ENCODE peak calls at places on chromosomes 12 and 14, in nine cellular contexts. H is NCI-H345; E is HEK293T; W is NCI-H524 treated with DMSO at 0.1 percent for 48 hours; Q is stomach; K is GM23248; S is stimulated activated CD4-positive, alpha-beta T cell treated with anti-CD3 and anti-CD28 coated beads, Interleukin-12 subunit alpha, Interleukin-12 subunit beta, amount 100 ng/mL, for 24 hours; N is stimulated activated CD8-positive, alpha-beta memory T cell treated with anti-CD3 and anti-CD28 coated beads, Interleukin-15, amount 100 ng/mL, for 48 hours; B is activated CD4-positive, alpha-beta memory T cell treated with anti-CD3 and anti-CD28 coated beads, Interleukin-2, amount 10 ng/mL, durations not matched to agents 7 days and 5 days. Y is an unnamed sample.

GRCh38 chr12:62605972-62606371 is 139.3 kb downstream of the MON2 start:
- DNase-seq in H (no peak), E (no peak), W (no peak), Q (no peak), K (peak), S (no peak), N (no peak), B (no peak), Y (no peak)

GRCh38 chr12:116533343-116534248 is 25.6 kb upstream of the MAP1LC3B2 start:
- DNase-seq in H (peak), E (peak), W (peak), Q (peak), K (peak), S (peak), N (peak), B (peak), Y (peak)

GRCh38 chr14:68649461-68650189 is 143.2 kb downstream of the ZFP36L1 start:
- DNase-seq in H (no peak), E (no peak), W (no peak), Q (no peak), K (peak), S (no peak), N (no peak), B (no peak), Y (no peak)

GRCh38 chr14:77647853-77648252 is 31.4 kb upstream of the SPTLC2 start:
- DNase-seq in H (no peak), E (no peak), W (no peak), Q (no peak), K (no peak), S (no peak), N (no peak), B (no peak), Y (no peak)

GRCh38 chr12:19799886-19800602 is 360.8 kb downstream of the AEBP2 start:
- DNase-seq in H (no peak), E (no peak), W (no peak), Q (no peak), K (no peak), S (no peak), N (no peak), B (no peak), Y (no peak)

GRCh38 chr12:68481181-68481941 is 129.3 kb upstream of the RAP1B start:
- DNase-seq in H (no peak), E (no peak), W (no peak), Q (no peak), K (peak), S (no peak), N (no peak), B (no peak), Y (no peak)

GRCh38 chr14:88044782-88045446 is 40.0 kb downstream of the GPR65 start:
- DNase-seq in H (no peak), E (no peak), W (no peak), Q (no peak), K (no peak), S (no peak), N (no peak), B (no peak), Y (no peak)

GRCh38 chr12:45727994-45728624 is 1.4 kb upstream of the ARID2 start:
- DNase-seq in H (no peak), E (no peak), W (no peak), Q (no peak), K (peak), S (no peak), N (no peak), B (no peak), Y (no peak)

GRCh38 chr14:34749408-34749807 is 35.0 kb upstream of the CFL2 start:
- DNase-seq in H (no peak), E (no peak), W (no peak), Q (no peak), K (no peak), S (no peak), N (no peak), B (no peak), Y (no peak)

GRCh38 chr14:99513183-99513694 is 32.0 kb downstream of the CCNK start:
- DNase-seq in H (no peak), E (no peak), W (no peak), Q (no peak), K (no peak), S (no peak), N (no peak), B (no peak), Y (no peak)

GRCh38 chr12:51974646-51975045 is 23.1 kb downstream of the ACVR1B start:
- DNase-seq in H (no peak), E (no peak), W (no peak), Q (no peak), K (peak), S (no peak), N (no peak), B (peak), Y (no peak)

GRCh38 chr12:48004039-48004940 is at the start of gene COL2A1:
- DNase-seq in H (no peak), E (no peak), W (no peak), Q (no peak), K (peak), S (peak), N (no peak), B (peak), Y (no peak)

GRCh38 chr12:16606936-16607335 is 974 bp upstream of the LMO3 start:
- DNase-seq in H (peak), E (no peak), W (no peak), Q (no peak), K (no peak), S (no peak), N (no peak), B (no peak), Y (no peak)

GRCh38 chr14:100692859-100693558 is 33.7 kb upstream of the DLK1 start:
- DNase-seq in H (peak), E (no peak), W (no peak), Q (no peak), K (peak), S (no peak), N (no peak), B (no peak), Y (no peak)

GRCh38 chr14:58488550-58488949 is 61.0 kb downstream of the KIAA0586 start:
- DNase-seq in H (no peak), E (no peak), W (no peak), Q (no peak), K (peak), S (no peak), N (no peak), B (no peak), Y (no peak)

Y was measured in activated effector memory CD4-positive, alpha-beta T cell treated with Interleukin-2 at 50 U/mL for 16 hours.